ENCODE peak calls at places on chromosomes 16 and 17, in ten cellular contexts. Q is NCI-H226; M is stimulated activated naive B cell treated with anti-CD40 and anti-IgM and Interleukin-4, amounts not matched to agents 10 μg/mL and 1 μg/mL and 100 μg/mL, for 72 hours; G is ELR; J is kidney epithelial cell; C is NCI-H1105 treated with DMSO at 0.1 percent for 48 hours; A is HEK293T; V is fibroblast of lung; B is GM03348; Y is ovary. P is an unnamed sample.

GRCh38 chr17:335691-336090 is 16.9 kb downstream of the RPH3AL start:
- DNase-seq in J (no peak), M (no peak), Q (no peak), Y (no peak), B (no peak), V (no peak), G (no peak), C (no peak), A (no peak), P (peak)

GRCh38 chr17:81069084-81069645 is 34.2 kb downstream of the BAIAP2 start:
- DNase-seq in J (no peak), G (no peak), Q (no peak), A (no peak), C (no peak), V (no peak), B (no peak), Y (no peak), M (no peak), P (no peak)

GRCh38 chr17:6923385-6923784 is 72.5 kb upstream of the ALOX12 start:
- DNase-seq in G (no peak), C (no peak), J (no peak), M (no peak), A (no peak), Y (no peak), Q (no peak), B (no peak), V (no peak), P (no peak)

GRCh38 chr17:74981979-74982662 is 5.3 kb upstream of the CDR2L start:
- DNase-seq in M (peak), Q (peak), C (peak), Y (peak), G (peak), V (peak), A (peak), J (no peak), B (peak), P (peak)

GRCh38 chr16:80824623-80825364 is 20.4 kb upstream of the CDYL2 start:
- DNase-seq in M (no peak), G (peak), V (peak), J (peak), C (peak), A (peak), B (peak), Q (peak), Y (no peak), P (peak)

GRCh38 chr17:53253956-53254597 is 568.6 kb upstream of the KIF2B start:
- DNase-seq in J (no peak), M (no peak), C (no peak), G (no peak), Q (no peak), Y (no peak), B (no peak), A (no peak), V (no peak), P (no peak)

GRCh38 chr17:82223517-82223916 is 5.3 kb upstream of the SLC16A3 start:
- DNase-seq in Q (no peak), B (no peak), C (no peak), V (no peak), A (no peak), Y (no peak), G (no peak), J (no peak), M (no peak), P (no peak)

GRCh38 chr16:57131351-57131970 is 39.1 kb downstream of the CPNE2 start:
- DNase-seq in V (no peak), Q (no peak), G (no peak), C (no peak), Y (no peak), A (no peak), M (no peak), B (no peak), J (no peak), P (no peak)

GRCh38 chr17:74235040-74235581 is 21.7 kb downstream of the TTYH2 start:
- DNase-seq in Y (no peak), C (no peak), V (no peak), G (no peak), B (no peak), J (no peak), A (no peak), M (no peak), Q (no peak), P (no peak)

GRCh38 chr17:47670064-47670463 is 20.3 kb downstream of the KPNB1 start:
- DNase-seq in B (no peak), Y (no peak), J (no peak), V (no peak), C (no peak), G (no peak), A (no peak), Q (no peak), M (no peak), P (no peak)

GRCh38 chr16:12199524-12199923 is 223.0 kb downstream of the SNX29 start:
- DNase-seq in Q (no peak), A (no peak), G (peak), B (no peak), C (no peak), M (no peak), Y (no peak), V (no peak), J (no peak), P (no peak)

GRCh38 chr16:71883193-71883848 is 661 bp downstream of the ZNF821 start:
- DNase-seq in C (peak), Q (no peak), Y (peak), V (no peak), J (no peak), M (peak), A (peak), B (no peak), G (peak), P (peak)

GRCh38 chr17:82870091-82870491 is 30.3 kb upstream of the ZNF750 start:
- DNase-seq in J (no peak), G (no peak), A (no peak), Y (no peak), C (no peak), M (no peak), B (no peak), Q (no peak), V (no peak), P (no peak)

GRCh38 chr16:16884451-16884850 is 505.5 kb downstream of the NPIPA7 start:
- DNase-seq in Q (no peak), M (no peak), V (no peak), J (no peak), Y (no peak), B (no peak), G (no peak), A (no peak), C (no peak), P (no peak)

GRCh38 chr17:40086150-40087044 is 14.0 kb downstream of the NR1D1 start:
- DNase-seq in G (peak), C (peak), M (no peak), J (no peak), Y (peak), B (peak), A (peak), Q (no peak), V (peak), P (peak)

GRCh38 chr16:67922740-67923139 is 8.9 kb downstream of the CTRL start:
- DNase-seq in Q (no peak), C (peak), J (no peak), V (no peak), A (no peak), Y (no peak), G (no peak), B (no peak), M (no peak), P (peak)

GRCh38 chr17:46968896-46969295 is 10.2 kb downstream of the RPRML start:
- DNase-seq in V (no peak), G (no peak), Q (no peak), B (no peak), J (no peak), C (no peak), M (no peak), A (no peak), Y (no peak), P (no peak)

GRCh38 chr17:50210249-50211225 is 9.1 kb upstream of the COL1A1 start:
- DNase-seq in C (no peak), Y (peak), V (peak), B (peak), A (no peak), M (no peak), J (peak), G (peak), Q (peak), P (no peak)